ENCODE peak calls at places on chromosomes 1 and 21, in nine cellular contexts. One of them, this sample, is unnamed.

GRCh38 chr1:120133228-120133927 is 42.9 kb downstream of the SEC22B start:
- DNase-seq in esophagus muscularis mucosa: no peak
- DNase-seq in CD8-positive, alpha-beta T cell: no peak
- DNase-seq in CD4-positive, alpha-beta T cell: no peak
- DNase-seq in fibroblast of mammary gland: peak
- DNase-seq in cardiac muscle cell: no peak
- DNase-seq in fibroblast of the aortic adventitia: no peak
- DNase-seq in HFFc6: no peak
- DNase-seq in coronary artery: no peak
- DNase-seq in this sample: no peak

GRCh38 chr1:107687846-107688753 is 276.9 kb downstream of the VAV3 start:
- DNase-seq in esophagus muscularis mucosa: no peak
- DNase-seq in CD8-positive, alpha-beta T cell: no peak
- DNase-seq in CD4-positive, alpha-beta T cell: no peak
- DNase-seq in fibroblast of mammary gland: peak
- DNase-seq in cardiac muscle cell: no peak
- DNase-seq in fibroblast of the aortic adventitia: no peak
- DNase-seq in HFFc6: no peak
- DNase-seq in coronary artery: no peak
- DNase-seq in this sample: no peak

GRCh38 chr1:60963167-60963909 is 119.0 kb upstream of the NFIA start:
- DNase-seq in esophagus muscularis mucosa: no peak
- DNase-seq in CD8-positive, alpha-beta T cell: no peak
- DNase-seq in CD4-positive, alpha-beta T cell: no peak
- DNase-seq in fibroblast of mammary gland: no peak
- DNase-seq in cardiac muscle cell: no peak
- DNase-seq in fibroblast of the aortic adventitia: no peak
- DNase-seq in HFFc6: no peak
- DNase-seq in coronary artery: no peak
- DNase-seq in this sample: no peak

GRCh38 chr1:226989081-226989747 is 49.1 kb downstream of the COQ8A start:
- DNase-seq in esophagus muscularis mucosa: peak
- DNase-seq in CD8-positive, alpha-beta T cell: no peak
- DNase-seq in CD4-positive, alpha-beta T cell: no peak
- DNase-seq in fibroblast of mammary gland: no peak
- DNase-seq in cardiac muscle cell: no peak
- DNase-seq in fibroblast of the aortic adventitia: no peak
- DNase-seq in HFFc6: no peak
- DNase-seq in coronary artery: no peak
- DNase-seq in this sample: no peak

GRCh38 chr1:117559139-117559538 is 46.7 kb upstream of the TENT5C start:
- DNase-seq in esophagus muscularis mucosa: peak
- DNase-seq in CD8-positive, alpha-beta T cell: no peak
- DNase-seq in CD4-positive, alpha-beta T cell: no peak
- DNase-seq in fibroblast of mammary gland: no peak
- DNase-seq in cardiac muscle cell: no peak
- DNase-seq in fibroblast of the aortic adventitia: no peak
- DNase-seq in HFFc6: no peak
- DNase-seq in coronary artery: no peak
- DNase-seq in this sample: no peak

GRCh38 chr1:47875831-47876586 is 121.2 kb downstream of the TRABD2B start:
- DNase-seq in esophagus muscularis mucosa: no peak
- DNase-seq in CD8-positive, alpha-beta T cell: no peak
- DNase-seq in CD4-positive, alpha-beta T cell: no peak
- DNase-seq in fibroblast of mammary gland: peak
- DNase-seq in cardiac muscle cell: peak
- DNase-seq in fibroblast of the aortic adventitia: no peak
- DNase-seq in HFFc6: no peak
- DNase-seq in coronary artery: no peak
- DNase-seq in this sample: no peak

GRCh38 chr21:33308586-33309490 is 15.9 kb upstream of the IFNAR1 start:
- DNase-seq in esophagus muscularis mucosa: peak
- DNase-seq in CD8-positive, alpha-beta T cell: no peak
- DNase-seq in CD4-positive, alpha-beta T cell: peak
- DNase-seq in fibroblast of mammary gland: peak
- DNase-seq in cardiac muscle cell: no peak
- DNase-seq in fibroblast of the aortic adventitia: peak
- DNase-seq in HFFc6: no peak
- DNase-seq in coronary artery: no peak
- DNase-seq in this sample: no peak

GRCh38 chr1:8880068-8880676 is 1.7 kb upstream of the ENO1 start:
- DNase-seq in esophagus muscularis mucosa: no peak
- DNase-seq in CD8-positive, alpha-beta T cell: no peak
- DNase-seq in CD4-positive, alpha-beta T cell: no peak
- DNase-seq in fibroblast of mammary gland: peak
- DNase-seq in cardiac muscle cell: no peak
- DNase-seq in fibroblast of the aortic adventitia: peak
- DNase-seq in HFFc6: peak
- DNase-seq in coronary artery: no peak
- DNase-seq in this sample: no peak

GRCh38 chr1:32742132-32742947 is 39.8 kb upstream of the SYNC start:
- DNase-seq in esophagus muscularis mucosa: no peak
- DNase-seq in CD8-positive, alpha-beta T cell: no peak
- DNase-seq in CD4-positive, alpha-beta T cell: no peak
- DNase-seq in fibroblast of mammary gland: no peak
- DNase-seq in cardiac muscle cell: no peak
- DNase-seq in fibroblast of the aortic adventitia: no peak
- DNase-seq in HFFc6: no peak
- DNase-seq in coronary artery: no peak
- DNase-seq in this sample: no peak

GRCh38 chr1:27671964-27672749 is at the start of gene IFI6:
- DNase-seq in esophagus muscularis mucosa: peak
- DNase-seq in CD8-positive, alpha-beta T cell: peak
- DNase-seq in CD4-positive, alpha-beta T cell: peak
- DNase-seq in fibroblast of mammary gland: peak
- DNase-seq in cardiac muscle cell: peak
- DNase-seq in fibroblast of the aortic adventitia: peak
- DNase-seq in HFFc6: peak
- DNase-seq in coronary artery: peak
- DNase-seq in this sample: peak
- TF ChIP-seq CTCF in esophagus muscularis mucosa: peak
- TF ChIP-seq CTCF in CD8-positive, alpha-beta T cell: peak
- TF ChIP-seq CTCF in CD4-positive, alpha-beta T cell: peak
- TF ChIP-seq CTCF in fibroblast of mammary gland: peak
- TF ChIP-seq CTCF in cardiac muscle cell: peak
- TF ChIP-seq CTCF in fibroblast of the aortic adventitia: peak
- TF ChIP-seq CTCF in HFFc6: peak
- TF ChIP-seq CTCF in coronary artery: no peak
- TF ChIP-seq CTCF in this sample: no peak

GRCh38 chr1:37403166-37403565 is 71.2 kb upstream of the ZC3H12A start:
- DNase-seq in esophagus muscularis mucosa: no peak
- DNase-seq in CD8-positive, alpha-beta T cell: no peak
- DNase-seq in CD4-positive, alpha-beta T cell: no peak
- DNase-seq in fibroblast of mammary gland: no peak
- DNase-seq in cardiac muscle cell: no peak
- DNase-seq in fibroblast of the aortic adventitia: no peak
- DNase-seq in HFFc6: no peak
- DNase-seq in coronary artery: no peak
- DNase-seq in this sample: no peak
- TF ChIP-seq CTCF in esophagus muscularis mucosa: no peak
- TF ChIP-seq CTCF in CD8-positive, alpha-beta T cell: no peak
- TF ChIP-seq CTCF in CD4-positive, alpha-beta T cell: no peak
- TF ChIP-seq CTCF in fibroblast of mammary gland: no peak
- TF ChIP-seq CTCF in cardiac muscle cell: no peak
- TF ChIP-seq CTCF in fibroblast of the aortic adventitia: no peak
- TF ChIP-seq CTCF in HFFc6: no peak
- TF ChIP-seq CTCF in coronary artery: no peak
- TF ChIP-seq CTCF in this sample: no peak

DNA sequence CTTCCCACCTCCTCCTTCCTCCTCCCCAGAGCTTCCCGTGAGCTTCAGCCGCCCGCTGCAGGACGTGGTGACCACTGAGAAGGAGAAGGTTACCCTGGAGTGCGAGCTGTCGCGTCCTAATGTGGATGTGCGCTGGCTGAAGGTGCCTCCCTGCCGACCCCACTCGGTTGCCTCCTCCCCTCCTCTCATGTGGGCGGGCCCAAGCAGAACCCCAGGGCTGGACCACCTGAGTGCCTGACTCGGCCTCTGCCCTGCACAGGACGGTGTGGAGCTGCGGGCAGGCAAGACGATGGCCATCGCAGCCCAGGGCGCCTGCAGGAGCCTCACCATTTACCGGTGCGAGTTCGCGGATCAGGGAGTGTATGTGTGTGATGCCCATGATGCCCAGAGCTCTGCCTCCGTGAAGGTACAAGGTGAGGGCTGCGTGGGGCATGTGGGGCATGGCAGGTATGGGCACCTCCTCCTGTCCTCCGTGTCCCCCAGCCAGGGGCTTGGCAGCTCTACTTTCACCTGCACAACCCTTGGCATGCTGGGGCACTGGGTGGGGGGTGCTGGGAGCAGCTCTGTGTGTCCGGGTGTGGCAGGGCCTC is 69.2 kb downstream of the OBSCN start:
- DNase-seq in esophagus muscularis mucosa: no peak
- DNase-seq in CD8-positive, alpha-beta T cell: no peak
- DNase-seq in CD4-positive, alpha-beta T cell: no peak
- DNase-seq in fibroblast of mammary gland: no peak
- DNase-seq in cardiac muscle cell: no peak
- DNase-seq in fibroblast of the aortic adventitia: no peak
- DNase-seq in HFFc6: no peak
- DNase-seq in coronary artery: peak
- DNase-seq in this sample: no peak
- TF ChIP-seq CTCF in esophagus muscularis mucosa: no peak
- TF ChIP-seq CTCF in CD8-positive, alpha-beta T cell: no peak
- TF ChIP-seq CTCF in CD4-positive, alpha-beta T cell: no peak
- TF ChIP-seq CTCF in fibroblast of mammary gland: no peak
- TF ChIP-seq CTCF in cardiac muscle cell: no peak
- TF ChIP-seq CTCF in fibroblast of the aortic adventitia: no peak
- TF ChIP-seq CTCF in HFFc6: no peak
- TF ChIP-seq CTCF in coronary artery: no peak
- TF ChIP-seq CTCF in this sample: no peak

GRCh38 chr21:26028183-26028582 is 142.4 kb downstream of the APP start:
- DNase-seq in esophagus muscularis mucosa: no peak
- DNase-seq in CD8-positive, alpha-beta T cell: no peak
- DNase-seq in CD4-positive, alpha-beta T cell: no peak
- DNase-seq in fibroblast of mammary gland: no peak
- DNase-seq in cardiac muscle cell: no peak
- DNase-seq in fibroblast of the aortic adventitia: no peak
- DNase-seq in HFFc6: no peak
- DNase-seq in coronary artery: no peak
- DNase-seq in this sample: no peak

GRCh38 chr21:26027696-26028095 is 142.9 kb downstream of the APP start:
- DNase-seq in esophagus muscularis mucosa: no peak
- DNase-seq in CD8-positive, alpha-beta T cell: no peak
- DNase-seq in CD4-positive, alpha-beta T cell: no peak
- DNase-seq in fibroblast of mammary gland: peak
- DNase-seq in cardiac muscle cell: no peak
- DNase-seq in fibroblast of the aortic adventitia: no peak
- DNase-seq in HFFc6: peak
- DNase-seq in coronary artery: no peak
- DNase-seq in this sample: no peak

GRCh38 chr21:26032263-26032662 is 138.3 kb downstream of the APP start:
- DNase-seq in esophagus muscularis mucosa: no peak
- DNase-seq in CD8-positive, alpha-beta T cell: no peak
- DNase-seq in CD4-positive, alpha-beta T cell: no peak
- DNase-seq in fibroblast of mammary gland: peak
- DNase-seq in cardiac muscle cell: no peak
- DNase-seq in fibroblast of the aortic adventitia: no peak
- DNase-seq in HFFc6: no peak
- DNase-seq in coronary artery: no peak
- DNase-seq in this sample: no peak
- TF ChIP-seq CTCF in esophagus muscularis mucosa: no peak
- TF ChIP-seq CTCF in CD8-positive, alpha-beta T cell: no peak
- TF ChIP-seq CTCF in CD4-positive, alpha-beta T cell: no peak
- TF ChIP-seq CTCF in fibroblast of mammary gland: peak
- TF ChIP-seq CTCF in cardiac muscle cell: no peak
- TF ChIP-seq CTCF in fibroblast of the aortic adventitia: no peak
- TF ChIP-seq CTCF in HFFc6: peak
- TF ChIP-seq CTCF in coronary artery: no peak
- TF ChIP-seq CTCF in this sample: no peak

GRCh38 chr21:35753308-35753707 is 307.0 kb downstream of the SETD4 start:
- DNase-seq in esophagus muscularis mucosa: no peak
- DNase-seq in CD8-positive, alpha-beta T cell: no peak
- DNase-seq in CD4-positive, alpha-beta T cell: no peak
- DNase-seq in fibroblast of mammary gland: no peak
- DNase-seq in cardiac muscle cell: no peak
- DNase-seq in fibroblast of the aortic adventitia: no peak
- DNase-seq in HFFc6: no peak
- DNase-seq in coronary artery: no peak
- DNase-seq in this sample: no peak
- TF ChIP-seq CTCF in esophagus muscularis mucosa: no peak
- TF ChIP-seq CTCF in CD8-positive, alpha-beta T cell: no peak
- TF ChIP-seq CTCF in CD4-positive, alpha-beta T cell: no peak
- TF ChIP-seq CTCF in fibroblast of mammary gland: no peak
- TF ChIP-seq CTCF in cardiac muscle cell: no peak
- TF ChIP-seq CTCF in fibroblast of the aortic adventitia: no peak
- TF ChIP-seq CTCF in HFFc6: no peak
- TF ChIP-seq CTCF in coronary artery: no peak
- TF ChIP-seq CTCF in this sample: no peak

DNA sequence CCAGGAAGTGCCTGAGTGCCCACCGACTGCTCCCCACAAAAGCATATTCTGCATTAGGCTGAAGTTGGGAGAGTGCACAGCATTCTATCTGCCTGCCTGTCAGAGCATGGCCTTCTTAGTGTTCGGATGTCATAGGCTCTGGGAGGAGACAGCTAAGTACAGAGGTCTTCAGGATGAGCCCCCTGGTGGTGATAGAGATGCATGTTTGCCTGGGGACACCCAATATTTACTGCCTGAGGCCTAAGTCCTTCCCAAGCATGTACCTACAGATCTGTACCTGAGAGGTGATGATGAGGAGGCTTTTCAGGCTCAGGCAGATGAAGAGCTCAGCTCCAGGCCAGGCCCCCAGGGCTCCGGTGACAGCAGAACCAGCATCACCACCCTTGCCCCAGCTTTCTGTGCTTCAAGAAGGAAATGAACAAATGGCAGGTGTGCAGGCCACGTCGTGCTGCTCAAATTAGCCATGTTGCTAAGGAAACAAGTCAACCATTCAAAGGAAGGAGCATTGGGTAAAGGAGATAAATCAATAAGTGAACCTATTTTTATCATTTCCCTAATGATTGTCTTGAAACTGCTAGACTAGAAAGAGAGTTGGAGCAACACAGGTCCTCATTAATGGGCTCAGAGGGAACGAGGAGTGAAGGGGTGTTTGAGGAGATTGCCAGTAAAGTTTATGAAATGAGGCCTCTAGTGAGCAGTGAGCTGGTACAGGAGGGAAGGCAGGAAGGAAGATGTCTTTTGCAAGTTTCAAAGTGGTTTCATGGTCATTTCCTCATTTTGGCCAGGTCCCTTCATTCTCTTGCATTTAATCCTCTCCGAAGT is 21.2 kb downstream of the CACNA1E start:
- DNase-seq in esophagus muscularis mucosa: no peak
- DNase-seq in CD8-positive, alpha-beta T cell: no peak
- DNase-seq in CD4-positive, alpha-beta T cell: no peak
- DNase-seq in fibroblast of mammary gland: peak
- DNase-seq in cardiac muscle cell: peak
- DNase-seq in fibroblast of the aortic adventitia: no peak
- DNase-seq in HFFc6: no peak
- DNase-seq in coronary artery: no peak
- DNase-seq in this sample: no peak
- TF ChIP-seq CTCF in esophagus muscularis mucosa: peak
- TF ChIP-seq CTCF in CD8-positive, alpha-beta T cell: no peak
- TF ChIP-seq CTCF in CD4-positive, alpha-beta T cell: no peak
- TF ChIP-seq CTCF in fibroblast of mammary gland: peak
- TF ChIP-seq CTCF in cardiac muscle cell: peak
- TF ChIP-seq CTCF in fibroblast of the aortic adventitia: peak
- TF ChIP-seq CTCF in HFFc6: peak
- TF ChIP-seq CTCF in coronary artery: no peak
- TF ChIP-seq CTCF in this sample: peak